ENCODE peak calls at places on chromosomes 12 and 14, in six cellular contexts. V is B cell; S is Kasumi-1; R is stimulated activated CD4-positive, alpha-beta T cell treated with anti-CD3 and anti-CD28 coated beads, Interleukin-15, amount 100 ng/mL, for 48 hours; W is IMR-90; G is Peyer's patch. F is an unnamed sample.

GRCh38 chr14:50871914-50872732 is at the start of gene ABHD12B:
- DNase-seq in R (no peak), G (no peak), W (no peak), V (peak; percentile 56), S (no peak), F (peak; percentile 53)

GRCh38 chr14:24366375-24366663 is 1.7 kb upstream of the NFATC4 start:
- DNase-seq in G (no peak), S (no peak), R (no peak), W (no peak), V (no peak), F (no peak)

GRCh38 chr14:99644723-99645544 is at the start of gene HHIPL1:
- DNase-seq in S (no peak), R (no peak), V (no peak), W (peak; percentile 17), G (no peak), F (peak; percentile 66)

GRCh38 chr12:111441107-111441928 is 35.6 kb downstream of the SH2B3 start:
- DNase-seq in S (no peak), G (peak; percentile 32), V (no peak), W (no peak), R (no peak), F (no peak)

GRCh38 chr14:99534863-99535262 is 53.7 kb downstream of the CCNK start:
- DNase-seq in V (no peak), R (no peak), G (no peak), W (no peak), S (no peak), F (no peak)

GRCh38 chr14:36134026-36134425 is 42.5 kb downstream of the PTCSC3 start:
- DNase-seq in R (no peak), S (no peak), G (no peak), W (no peak), V (no peak), F (no peak)

GRCh38 chr14:51157012-51157411 is 62.1 kb upstream of the TRIM9 start:
- DNase-seq in V (no peak), G (no peak), R (no peak), W (peak; percentile 8), S (peak; percentile 11), F (peak; percentile 57)

GRCh38 chr14:90388437-90388836 is 8.4 kb upstream of the CALM1 start:
- DNase-seq in R (no peak), S (no peak), W (peak; percentile 90), V (no peak), G (peak; percentile 75), F (peak; percentile 87)

GRCh38 chr14:91947196-91948184 is at the start of gene FBLN5:
- DNase-seq in S (no peak), G (peak; percentile 66), R (no peak), W (peak; percentile 88), V (peak; percentile 59), F (peak; percentile 93)

GRCh38 chr12:12153596-12153995 is 82.9 kb downstream of the BCL2L14 start:
- DNase-seq in G (no peak), S (no peak), R (no peak), W (no peak), V (no peak), F (no peak)

GRCh38 chr12:77751939-77752338 is 78.8 kb upstream of the NAV3 start:
- DNase-seq in V (no peak), S (no peak), W (no peak), G (no peak), R (no peak), F (no peak)

GRCh38 chr12:87254371-87255030 is 774.7 kb downstream of the C12orf50 start:
- DNase-seq in V (no peak), G (no peak), S (no peak), W (no peak), R (no peak), F (no peak)

GRCh38 chr14:102417646-102418045 is 54.9 kb downstream of the TECPR2 start:
- DNase-seq in V (no peak), W (no peak), G (no peak), R (no peak), S (no peak), F (no peak)

GRCh38 chr14:59004012-59004411 is 184.5 kb upstream of the DAAM1 start:
- DNase-seq in G (no peak), R (no peak), V (no peak), W (peak; percentile 14), S (no peak), F (peak; percentile 33)

GRCh38 chr14:36227802-36228201 is 51.3 kb upstream of the PTCSC3 start:
- DNase-seq in G (no peak), V (no peak), R (no peak), S (no peak), W (peak; percentile 52), F (no peak)

GRCh38 chr12:57688931-57689330 is 5.0 kb upstream of the OS9 start:
- DNase-seq in V (no peak), G (no peak), R (no peak), W (no peak), S (no peak), F (no peak)

GRCh38 chr14:72518809-72519377 is 375.0 kb downstream of the DPF3 start:
- DNase-seq in W (no peak), R (no peak), G (peak; percentile 53), V (peak; percentile 35), S (peak; percentile 66), F (no peak)

GRCh38 chr12:52029686-52030085 is 21.6 kb upstream of the NR4A1 start:
- DNase-seq in S (no peak), V (no peak), W (peak; percentile 52), R (no peak), G (no peak), F (peak; percentile 57)

GRCh38 chr14:100219126-100219785 is 19.7 kb upstream of the YY1 start:
- DNase-seq in W (peak; percentile 46), V (no peak), S (no peak), R (no peak), G (no peak), F (peak; percentile 49)

GRCh38 chr14:101110729-101111619 is 207.5 kb upstream of the RTL1 start:
- DNase-seq in S (no peak), R (no peak), G (peak; percentile 14), V (no peak), W (no peak), F (no peak)

GRCh38 chr12:119229837-119230236 is 51.1 kb downstream of the HSPB8 start:
- DNase-seq in R (no peak), V (no peak), S (no peak), G (no peak), W (peak; percentile 42), F (peak; percentile 60)

GRCh38 chr12:48822711-48823110 is 4.4 kb downstream of the CACNB3 start:
- DNase-seq in W (no peak), S (no peak), V (no peak), R (no peak), G (no peak), F (no peak)

GRCh38 chr12:115771065-115771464 is 506.4 kb downstream of the MED13L start:
- DNase-seq in V (no peak), S (no peak), G (peak; percentile 59), W (no peak), R (no peak), F (peak; percentile 19)

GRCh38 chr14:64478634-64479250 is 13.4 kb downstream of the AKAP5 start:
- DNase-seq in W (peak; percentile 37), S (peak; percentile 33), R (no peak), G (no peak), V (peak; percentile 30), F (peak; percentile 29)

GRCh38 chr14:96051642-96052540 is 12.7 kb downstream of the C14orf132 start:
- DNase-seq in V (no peak), G (no peak), R (no peak), S (no peak), W (peak; percentile 8), F (no peak)

GRCh38 chr12:39103552-39104165 is 198.3 kb upstream of the CPNE8 start:
- DNase-seq in V (peak; percentile 27), G (no peak), S (peak; percentile 65), R (no peak), W (no peak), F (peak; percentile 81)

GRCh38 chr12:94753071-94753779 is 102.9 kb upstream of the TMCC3 start:
- DNase-seq in S (no peak), R (no peak), V (no peak), W (no peak), G (no peak), F (peak; percentile 75)

GRCh38 chr12:53825246-53826081 is 73.7 kb upstream of the CISTR start:
- DNase-seq in G (no peak), S (no peak), R (no peak), V (no peak), W (peak; percentile 22), F (peak; percentile 25)

GRCh38 chr14:68785817-68786490 is 6.9 kb downstream of the ZFP36L1 start:
- DNase-seq in V (no peak), S (no peak), W (no peak), R (no peak), G (peak; percentile 65), F (peak; percentile 76)

GRCh38 chr12:88468546-88468945 is 111.7 kb downstream of the KITLG start:
- DNase-seq in S (no peak), V (no peak), G (no peak), W (peak; percentile 8), R (no peak), F (peak; percentile 47)

GRCh38 chr12:109196332-109196731 is 79.9 kb downstream of the ACACB start:
- DNase-seq in R (no peak), V (no peak), G (no peak), S (no peak), W (no peak), F (no peak)

GRCh38 chr14:91416744-91417133 is 881 bp downstream of the CCDC88C start:
- DNase-seq in G (peak; percentile 76), S (no peak), W (no peak), R (no peak), V (no peak), F (no peak)

GRCh38 chr14:20609215-20610001 is 18.2 kb upstream of the RNASE12 start:
- DNase-seq in V (peak; percentile 64), W (peak; percentile 86), R (no peak), S (peak; percentile 93), G (peak; percentile 87), F (peak; percentile 92)

GRCh38 chr12:123924539-123924938 is 48.1 kb downstream of the CCDC92 start:
- DNase-seq in S (no peak), W (no peak), V (no peak), R (no peak), G (no peak), F (no peak)

GRCh38 chr12:52187640-52188039 is 4.2 kb downstream of the KRT80 start:
- DNase-seq in V (no peak), S (no peak), G (no peak), R (no peak), W (no peak), F (no peak)